ENCODE peak calls at places on chromosomes 13 and 19, in ten cellular contexts. V is hepatocyte; P is fibroblast of the aortic adventitia; J is neuronal stem cell; I is colonic mucosa; E is ascending aorta; A is IMR-90; Q is AG04449; C is cardiac muscle cell; M is CD8-positive, alpha-beta memory T cell. K is an unnamed sample.

GRCh38 chr13:49653478-49653877 is 25.2 kb downstream of the ARL11 start:
- DNase-seq in E (no peak), J (no peak), I (no peak), V (no peak), P (no peak), Q (no peak), A (no peak), M (no peak), C (no peak), K (no peak)

GRCh38 chr13:52599853-52600603 is 42.2 kb upstream of the HNRNPA1L2 start:
- DNase-seq in C (peak), Q (no peak), I (peak), V (peak), P (no peak), E (no peak), A (peak), M (no peak), J (no peak), K (peak)

GRCh38 chr13:98530236-98530635 is 46.7 kb downstream of the STK24 start:
- DNase-seq in M (no peak), I (no peak), C (no peak), E (no peak), Q (no peak), A (no peak), V (no peak), J (no peak), P (no peak), K (no peak)

GRCh38 chr19:37342753-37343152 is 28.1 kb upstream of the ZNF527 start:
- DNase-seq in Q (no peak), A (no peak), M (no peak), E (no peak), I (no peak), C (peak), P (no peak), V (no peak), J (no peak), K (no peak)

GRCh38 chr13:40622761-40623160 is 43.7 kb downstream of the FOXO1 start:
- DNase-seq in Q (no peak), A (no peak), C (no peak), P (no peak), J (no peak), I (no peak), E (no peak), V (no peak), M (no peak), K (peak)

GRCh38 chr13:28492527-28493367 is 2.2 kb downstream of the FLT1 start:
- DNase-seq in M (no peak), C (no peak), A (no peak), I (no peak), J (peak), Q (no peak), E (no peak), P (no peak), V (no peak), K (no peak)

GRCh38 chr19:30001301-30001700 is 59.3 kb downstream of the URI1 start:
- DNase-seq in C (no peak), J (no peak), P (no peak), E (no peak), A (no peak), V (no peak), I (no peak), Q (no peak), M (no peak), K (no peak)

GRCh38 chr19:11639245-11639601 is 41.9 kb downstream of the ZNF627 start:
- DNase-seq in C (no peak), Q (no peak), I (no peak), J (no peak), E (no peak), A (no peak), P (no peak), M (no peak), V (no peak), K (no peak)

GRCh38 chr13:113041293-113041690 is 64.3 kb upstream of the F7 start:
- DNase-seq in A (no peak), C (no peak), M (no peak), I (no peak), P (no peak), Q (no peak), J (no peak), E (no peak), V (no peak), K (no peak)

GRCh38 chr19:5005096-5005495 is 36.2 kb downstream of the KDM4B start:
- DNase-seq in J (no peak), I (no peak), Q (no peak), M (no peak), A (no peak), V (no peak), C (no peak), P (no peak), E (no peak), K (no peak)

GRCh38 chr13:77574076-77574475 is 38.6 kb downstream of the SCEL start:
- DNase-seq in P (no peak), C (no peak), J (no peak), M (no peak), A (no peak), V (no peak), E (no peak), Q (no peak), I (no peak), K (no peak)

GRCh38 chr13:50127017-50127725 is 111.9 kb downstream of the KCNRG start:
- DNase-seq in J (peak), M (peak), Q (no peak), E (peak), P (peak), I (peak), V (peak), C (peak), A (peak), K (no peak)

GRCh38 chr13:48749699-48750473 is 96.2 kb downstream of the CYSLTR2 start:
- DNase-seq in I (peak), P (peak), A (peak), C (peak), E (peak), V (peak), Q (peak), J (peak), M (peak), K (peak)

GRCh38 chr13:42271337-42272114 is 426 bp upstream of the AKAP11 start:
- DNase-seq in I (peak), Q (peak), A (peak), V (peak), M (peak), C (peak), E (peak), P (peak), J (peak), K (peak)

GRCh38 chr13:94481966-94482365 is 2.5 kb upstream of the DCT start:
- DNase-seq in Q (no peak), P (peak), I (no peak), C (peak), E (no peak), V (peak), M (no peak), A (peak), J (no peak), K (peak)

GRCh38 chr13:39879286-39880035 is 224.0 kb downstream of the COG6 start:
- DNase-seq in I (no peak), M (no peak), Q (no peak), P (no peak), C (no peak), J (no peak), A (no peak), E (no peak), V (no peak), K (no peak)

GRCh38 chr19:12840091-12841079 is 2.1 kb downstream of the MAST1 start:
- DNase-seq in Q (no peak), P (peak), J (peak), E (no peak), I (peak), C (peak), V (peak), A (peak), M (peak), K (peak)

GRCh38 chr19:40567750-40568494 is 8.8 kb upstream of the SHKBP1 start:
- DNase-seq in C (no peak), Q (no peak), E (no peak), V (no peak), J (no peak), A (no peak), I (no peak), M (no peak), P (no peak), K (no peak)
- H3K4me3 ChIP-seq in C (peak), Q (peak), E (peak), V (no peak), J (peak), A (peak), I (no peak), M (no peak), P (peak), K (no peak)

GRCh38 chr13:100508996-100509395 is 79.6 kb downstream of the GGACT start:
- DNase-seq in I (no peak), A (no peak), P (no peak), M (no peak), V (no peak), E (no peak), Q (no peak), J (no peak), C (no peak), K (no peak)
- H3K4me3 ChIP-seq in I (no peak), A (no peak), P (no peak), M (no peak), V (no peak), E (no peak), Q (no peak), J (no peak), C (no peak), K (no peak)

GRCh38 chr13:46045424-46045823 is 7.1 kb downstream of the ZC3H13 start:
- DNase-seq in M (no peak), A (no peak), C (no peak), E (no peak), P (no peak), I (no peak), V (no peak), J (no peak), Q (no peak), K (no peak)

GRCh38 chr13:46052314-46053161 is at the start of gene ZC3H13:
- DNase-seq in M (peak), A (peak), V (peak), E (peak), P (peak), I (peak), Q (peak), J (peak), C (peak), K (peak)

GRCh38 chr13:46053162-46054012 is 841 bp upstream of the ZC3H13 start:
- DNase-seq in C (no peak), M (no peak), V (no peak), A (no peak), Q (no peak), E (no peak), J (no peak), I (no peak), P (peak), K (no peak)

GRCh38 chr13:46051958-46052313 is 610 bp downstream of the ZC3H13 start:
- DNase-seq in C (no peak), V (no peak), A (peak), J (no peak), E (no peak), Q (no peak), I (no peak), P (peak), M (no peak), K (no peak)

DNA sequence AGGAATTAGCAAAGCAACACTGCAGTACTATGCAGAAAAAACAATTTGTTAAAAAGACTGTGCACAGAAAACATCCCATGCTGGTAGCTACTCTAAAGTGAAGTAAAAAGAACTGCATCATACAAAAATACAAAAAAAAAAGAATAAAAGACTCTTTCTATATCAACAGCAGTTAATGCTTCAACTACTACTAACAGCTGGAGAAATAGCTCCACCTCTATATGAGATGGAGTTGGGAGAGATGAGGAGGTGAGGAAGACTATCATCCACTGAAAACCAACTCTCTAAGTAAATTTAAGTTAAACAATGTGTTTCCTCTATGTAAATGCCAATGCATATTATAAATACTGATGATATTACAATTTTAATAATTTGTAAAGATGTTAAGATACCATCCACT is 1.8 kb downstream of the ZC3H13 start:
- DNase-seq in V (no peak), A (no peak), J (no peak), P (no peak), Q (no peak), C (no peak), M (no peak), I (no peak), E (no peak), K (no peak)
- H3K4me3 ChIP-seq in V (no peak), A (no peak), J (no peak), P (no peak), Q (peak), C (peak), M (no peak), I (no peak), E (peak), K (no peak)

GRCh38 chr19:40751065-40751923 is at the start of gene SNRPA:
- DNase-seq in M (peak), Q (peak), V (peak), C (peak), A (peak), I (peak), E (peak), J (peak), P (peak), K (peak)

GRCh38 chr19:40755248-40755624 is 4.2 kb downstream of the SNRPA start:
- DNase-seq in Q (no peak), V (no peak), I (no peak), E (no peak), M (no peak), C (no peak), A (no peak), J (no peak), P (no peak), K (no peak)

GRCh38 chr19:40758491-40758890 is 7.5 kb downstream of the SNRPA start:
- DNase-seq in A (no peak), E (no peak), M (no peak), V (no peak), J (no peak), Q (no peak), I (no peak), C (no peak), P (no peak), K (no peak)

GRCh38 chr19:40756502-40757110 is 5.6 kb downstream of the SNRPA start:
- DNase-seq in E (no peak), I (no peak), A (no peak), J (no peak), M (peak), V (no peak), Q (no peak), C (no peak), P (no peak), K (peak)

DNA sequence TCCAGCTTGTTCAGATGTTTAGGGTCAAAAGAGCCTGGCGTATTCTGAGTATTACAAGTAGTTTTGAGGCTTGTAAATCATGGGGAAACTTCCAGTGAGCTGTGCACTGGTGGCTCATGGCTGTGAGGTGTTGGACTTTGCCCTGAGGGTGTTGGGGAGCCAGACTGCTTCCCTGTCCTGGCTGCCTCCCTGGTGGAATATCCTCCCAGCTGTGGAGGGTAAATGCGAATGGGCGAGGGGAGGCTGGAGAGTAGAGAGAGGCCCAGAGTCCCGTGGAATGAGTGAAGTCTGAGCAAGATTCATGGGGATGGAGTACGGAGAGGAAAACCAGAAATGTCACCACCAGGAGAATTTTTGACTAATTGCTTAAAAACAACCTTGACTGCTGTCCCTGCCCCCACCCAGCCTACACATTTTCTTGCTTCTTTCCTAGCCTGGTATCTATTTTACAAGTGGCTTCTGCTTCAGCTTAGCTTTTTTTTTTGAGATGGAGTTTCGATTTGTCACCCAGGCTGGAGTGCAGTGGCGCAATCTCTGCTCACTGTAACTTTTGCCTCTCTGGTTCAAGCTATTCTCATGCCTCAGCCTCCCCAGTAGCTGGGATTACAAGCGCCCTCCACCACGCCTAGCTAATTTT is 3.7 kb downstream of the SNRPA start:
- DNase-seq in M (no peak), P (no peak), A (peak), E (no peak), C (peak), I (peak), V (peak), Q (no peak), J (no peak), K (peak)
- H3K4me3 ChIP-seq in M (peak), P (peak), A (no peak), E (no peak), C (no peak), I (peak), V (no peak), Q (no peak), J (no peak), K (no peak)

GRCh38 chr13:74305876-74306275 is 171.7 kb upstream of the KLF12 start:
- DNase-seq in A (no peak), I (no peak), V (no peak), J (no peak), E (no peak), Q (no peak), M (no peak), P (no peak), C (no peak), K (peak)
- H3K4me3 ChIP-seq in A (no peak), I (no peak), V (no peak), J (no peak), E (no peak), Q (no peak), M (no peak), P (no peak), C (no peak), K (no peak)

DNA sequence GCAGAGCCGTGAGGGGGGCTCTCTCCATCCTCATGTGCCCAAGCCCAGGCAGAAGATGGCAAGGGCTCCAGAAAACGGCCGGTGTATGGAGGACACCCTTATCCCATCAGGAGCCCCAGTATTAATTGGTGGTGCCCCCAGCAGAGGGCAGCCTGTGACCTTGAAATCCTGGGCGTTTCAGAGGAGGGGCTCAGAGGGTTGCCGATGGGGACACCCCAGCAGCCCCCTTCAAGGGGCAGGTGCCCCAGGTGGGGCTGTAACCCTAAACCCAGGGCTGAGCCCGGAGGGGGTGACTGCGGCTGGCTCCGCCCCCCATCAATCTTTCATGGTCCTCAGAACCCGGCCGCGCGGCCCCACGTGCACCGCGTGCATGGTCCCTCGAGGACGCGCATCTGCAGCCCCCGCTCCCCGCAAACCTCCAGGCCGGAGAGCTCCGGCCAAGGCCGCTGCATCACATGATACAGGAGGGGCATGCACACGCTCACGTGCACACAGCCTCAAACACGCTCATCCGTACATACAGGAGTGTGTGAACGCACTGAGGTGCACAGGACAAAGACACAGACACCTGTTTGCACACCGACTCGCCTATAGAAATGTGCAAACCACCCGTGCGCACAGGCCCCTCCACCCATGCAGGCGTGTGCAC is 959 bp downstream of the RAB3A start:
- DNase-seq in A (no peak), V (peak), Q (no peak), I (peak), E (no peak), P (no peak), M (peak), C (peak), J (no peak), K (no peak)
- H3K4me3 ChIP-seq in A (peak), V (peak), Q (peak), I (peak), E (peak), P (peak), M (peak), C (peak), J (peak), K (peak)

GRCh38 chr19:17469371-17470203 is 737 bp upstream of the SLC27A1 start:
- DNase-seq in A (peak), V (peak), I (peak), E (peak), C (peak), Q (peak), M (peak), J (peak), P (peak), K (peak)

GRCh38 chr19:17467471-17468301 is 2.6 kb upstream of the SLC27A1 start:
- DNase-seq in A (no peak), P (no peak), V (no peak), C (no peak), E (no peak), M (no peak), Q (no peak), I (no peak), J (no peak), K (no peak)

GRCh38 chr19:17470204-17470841 is at the start of gene SLC27A1:
- DNase-seq in J (peak), Q (peak), I (peak), V (peak), A (peak), E (peak), C (peak), P (peak), M (peak), K (peak)

GRCh38 chr19:17469092-17469370 is 1.3 kb upstream of the SLC27A1 start:
- DNase-seq in P (no peak), I (no peak), M (no peak), V (no peak), E (no peak), J (no peak), A (peak), C (no peak), Q (no peak), K (no peak)

DNA sequence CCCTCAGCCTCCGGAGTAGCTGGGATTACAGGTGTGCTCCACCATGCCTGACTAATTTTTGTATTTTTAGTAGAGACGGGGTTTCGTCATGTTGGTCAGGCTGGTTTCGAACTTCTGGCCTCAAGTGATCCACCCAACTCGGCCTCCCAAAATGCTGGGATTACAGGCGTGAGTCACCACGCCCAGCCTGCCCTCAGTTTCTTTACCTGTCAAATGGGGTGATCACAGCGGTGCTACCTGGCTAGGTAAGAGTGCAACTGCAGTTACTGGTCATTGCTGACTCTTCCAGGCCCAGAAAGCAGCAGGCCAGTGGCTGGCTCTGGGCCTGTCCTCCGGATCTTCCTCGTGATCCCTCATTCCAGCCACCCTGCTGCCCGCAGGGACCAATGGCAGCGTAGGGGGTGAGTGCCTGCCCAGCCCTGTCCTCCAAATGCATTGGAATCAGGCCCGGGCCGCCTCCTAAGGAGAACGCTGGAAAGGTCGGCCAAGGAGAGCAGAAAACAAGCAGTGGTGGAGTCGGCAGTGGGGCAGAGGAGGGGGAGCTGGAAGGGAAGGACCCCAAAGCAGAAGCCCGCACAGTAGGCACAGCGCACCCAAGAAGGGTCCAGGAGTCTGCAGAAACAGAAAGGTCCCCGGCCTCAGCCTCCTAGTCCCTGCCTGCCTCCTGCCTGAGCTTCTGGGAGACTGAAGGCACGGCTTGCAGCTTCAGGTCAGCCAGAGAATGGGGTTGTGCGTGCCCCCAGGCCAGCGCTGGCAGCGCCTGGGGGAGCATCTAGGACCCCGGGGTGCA is 1.8 kb upstream of the SLC27A1 start:
- DNase-seq in J (no peak), Q (no peak), E (peak), I (peak), P (peak), C (peak), A (no peak), V (no peak), M (no peak), K (no peak)
- H3K4me3 ChIP-seq in J (peak), Q (peak), E (peak), I (no peak), P (peak), C (peak), A (no peak), V (no peak), M (no peak), K (peak)

GRCh38 chr19:45778010-45778671 is 4.1 kb downstream of the DMPK start:
- DNase-seq in P (no peak), C (no peak), Q (no peak), E (no peak), J (no peak), I (no peak), V (no peak), M (no peak), A (no peak), K (no peak)
- H3K4me3 ChIP-seq in P (no peak), C (no peak), Q (no peak), E (no peak), J (no peak), I (no peak), V (no peak), M (no peak), A (no peak), K (no peak)

K was measured in epithelial cell of esophagus.